ENCODE peak calls at places on chromosome 11, in four cellular contexts. O, S, N and R are unnamed samples.

GRCh38 chr11:82810738-82811137 is 77.1 kb upstream of the FAM181B start:
- DNase-seq in N (no peak), S (no peak), O (no peak), R (no peak)

GRCh38 chr11:115317428-115318185 is 186.6 kb downstream of the CADM1 start:
- DNase-seq in N (no peak), O (no peak), S (no peak), R (no peak)

GRCh38 chr11:44464741-44465140 is 100.7 kb upstream of the CD82 start:
- DNase-seq in O (no peak), S (no peak), N (no peak), R (no peak)

GRCh38 chr11:131465746-131466145 is 95.3 kb downstream of the NTM start:
- DNase-seq in N (no peak), S (no peak), O (no peak), R (no peak)

GRCh38 chr11:77407613-77408012 is 66.3 kb downstream of the PAK1 start:
- DNase-seq in S (no peak), O (peak; percentile 72), N (peak; percentile 52), R (peak; percentile 76)

GRCh38 chr11:120137187-120137610 is 714 bp downstream of the TRIM29 start:
- DNase-seq in N (no peak), O (no peak), S (peak; percentile 74), R (peak; percentile 72)

GRCh38 chr11:90614318-90614717 is 391.5 kb upstream of the CHORDC1 start:
- DNase-seq in S (no peak), N (no peak), O (no peak), R (no peak)

GRCh38 chr11:80146231-80146630 is 705.4 kb upstream of the TENM4 start:
- DNase-seq in N (no peak), S (no peak), O (no peak), R (no peak)

GRCh38 chr11:75931124-75931523 is 116.1 kb downstream of the UVRAG start:
- DNase-seq in N (no peak), O (no peak), S (no peak), R (no peak)

GRCh38 chr11:44618561-44619425 is 53.3 kb downstream of the CD82 start:
- DNase-seq in S (no peak), N (no peak), O (no peak), R (peak; percentile 74)

GRCh38 chr11:27347949-27348879 is 14.8 kb downstream of the CCDC34 start:
- DNase-seq in N (no peak), O (no peak), S (no peak), R (no peak)

GRCh38 chr11:59923813-59924212 is 14.4 kb upstream of the OOSP1 start:
- DNase-seq in O (no peak), S (no peak), N (no peak), R (no peak)

GRCh38 chr11:73366265-73366610 is 10.0 kb upstream of the RELT start:
- DNase-seq in O (no peak), N (no peak), S (no peak), R (no peak)

GRCh38 chr11:118939948-118940598 is 14.3 kb upstream of the BCL9L start:
- DNase-seq in S (peak; percentile 70), N (no peak), O (no peak), R (peak; percentile 66)

GRCh38 chr11:124676386-124676785 is 2.7 kb downstream of the SPA17 start:
- DNase-seq in N (no peak), O (no peak), S (no peak), R (peak; percentile 56)

GRCh38 chr11:126492331-126492730 is 136.8 kb downstream of the ST3GAL4 start:
- DNase-seq in S (no peak), O (no peak), N (no peak), R (no peak)

GRCh38 chr11:43674566-43674965 is 6.0 kb upstream of the HSD17B12 start:
- DNase-seq in O (no peak), S (no peak), N (no peak), R (no peak)

GRCh38 chr11:17743808-17744119 is 9.2 kb downstream of the KCNC1 start:
- DNase-seq in N (no peak), S (no peak), O (no peak), R (no peak)

GRCh38 chr11:102396708-102397563 is 49.9 kb downstream of the BIRC2 start:
- DNase-seq in S (no peak), N (no peak), O (no peak), R (no peak)

GRCh38 chr11:109960831-109961230 is 132.4 kb upstream of the ZC3H12C start:
- DNase-seq in N (peak; percentile 58), S (peak; percentile 44), O (peak; percentile 79), R (peak; percentile 68)

GRCh38 chr11:76244311-76245061 is 38.2 kb upstream of the WNT11 start:
- DNase-seq in O (no peak), N (peak; percentile 9), S (no peak), R (no peak)

GRCh38 chr11:62124186-62125113 is 639 bp downstream of the INCENP start:
- DNase-seq in O (no peak), S (no peak), N (peak; percentile 40), R (peak; percentile 78)

GRCh38 chr11:34308049-34308692 is 49.6 kb downstream of the ABTB2 start:
- DNase-seq in O (no peak), N (no peak), S (no peak), R (no peak)

GRCh38 chr11:75279273-75279672 is 38.7 kb downstream of the TPBGL start:
- DNase-seq in O (no peak), N (no peak), S (no peak), R (peak; percentile 20)

GRCh38 chr11:100672483-100673038 is 14.5 kb upstream of the ARHGAP42 start:
- DNase-seq in N (no peak), O (no peak), S (no peak), R (no peak)

GRCh38 chr11:116840224-116840745 is 2.9 kb upstream of the APOA1 start:
- DNase-seq in O (no peak), N (no peak), S (no peak), R (no peak)

GRCh38 chr11:68659158-68659921 is 25.0 kb upstream of the GAL start:
- DNase-seq in N (peak; percentile 74), O (no peak), S (peak; percentile 57), R (peak; percentile 68)

GRCh38 chr11:57514538-57515331 is 767 bp downstream of the SLC43A1 start:
- DNase-seq in S (peak; percentile 90), O (peak; percentile 87), N (peak; percentile 60), R (peak; percentile 89)

GRCh38 chr11:115929618-115930129 is 425.5 kb upstream of the CADM1 start:
- DNase-seq in O (no peak), S (no peak), N (no peak), R (no peak)

GRCh38 chr11:87039371-87039770 is 1.6 kb downstream of the TMEM135 start:
- DNase-seq in N (no peak), O (no peak), S (no peak), R (peak; percentile 59)

GRCh38 chr11:73204711-73205121 is 13.4 kb upstream of the P2RY2 start:
- DNase-seq in S (peak; percentile 90), O (no peak), N (no peak), R (no peak)

GRCh38 chr11:128415539-128415938 is 171.8 kb downstream of the ETS1 start:
- DNase-seq in N (no peak), S (no peak), O (no peak), R (no peak)

GRCh38 chr11:128409476-128409875 is 177.9 kb downstream of the ETS1 start:
- DNase-seq in O (no peak), N (no peak), S (no peak), R (no peak)

GRCh38 chr11:128411812-128412211 is 175.5 kb downstream of the ETS1 start:
- DNase-seq in O (no peak), S (no peak), N (no peak), R (no peak)

GRCh38 chr11:128411149-128411548 is 176.2 kb downstream of the ETS1 start:
- DNase-seq in N (no peak), S (no peak), O (no peak), R (no peak)

DNA sequence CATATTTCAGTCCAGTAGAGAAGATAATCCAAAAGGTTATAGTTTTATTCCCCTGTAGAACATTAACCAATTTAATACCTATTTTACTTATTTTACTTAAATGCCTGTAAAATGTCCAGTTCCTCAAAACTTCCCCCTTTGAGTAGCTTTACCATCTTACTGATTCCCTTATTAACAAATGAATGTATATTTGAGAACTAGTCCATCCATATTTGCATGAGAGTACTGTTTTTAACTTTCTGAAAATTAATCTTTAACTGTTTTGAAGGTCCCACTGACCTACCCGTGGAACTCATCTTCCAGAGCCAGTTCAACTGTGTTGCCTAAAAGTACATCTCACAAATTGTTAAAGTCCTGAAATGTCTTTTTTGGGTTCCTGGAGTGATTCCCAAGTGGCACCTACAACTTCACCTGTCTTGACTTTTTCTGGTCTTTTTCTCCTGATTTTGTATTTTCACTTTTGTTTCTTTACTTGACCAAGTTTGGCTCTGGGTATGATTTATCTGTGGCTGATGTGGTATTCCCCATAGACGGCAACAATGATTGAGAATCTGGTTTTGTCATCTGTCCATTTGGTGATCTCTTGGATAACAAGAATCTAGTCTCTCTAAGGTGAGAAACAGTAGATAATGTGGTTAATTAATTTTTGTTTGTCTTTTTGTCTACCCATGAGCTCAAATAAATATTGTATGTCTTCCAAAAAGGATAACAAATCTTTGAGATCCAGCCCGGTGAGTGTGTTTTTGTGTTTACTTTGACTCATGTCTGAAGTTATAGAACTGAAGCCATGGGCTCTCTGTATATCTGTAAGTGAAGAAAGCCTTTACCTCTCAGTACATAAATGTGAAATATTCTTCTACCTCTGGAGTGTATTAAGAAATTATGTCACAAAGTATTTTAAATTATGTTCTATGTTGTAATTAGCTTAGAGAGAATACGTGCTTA is 174.2 kb downstream of the ETS1 start:
- DNase-seq in S (no peak), O (no peak), N (no peak), R (no peak)
- H3K27ac ChIP-seq in S (no peak overlapping the region), O (no peak overlapping the region), N (no peak overlapping the region), R (no peak overlapping the region)

DNA sequence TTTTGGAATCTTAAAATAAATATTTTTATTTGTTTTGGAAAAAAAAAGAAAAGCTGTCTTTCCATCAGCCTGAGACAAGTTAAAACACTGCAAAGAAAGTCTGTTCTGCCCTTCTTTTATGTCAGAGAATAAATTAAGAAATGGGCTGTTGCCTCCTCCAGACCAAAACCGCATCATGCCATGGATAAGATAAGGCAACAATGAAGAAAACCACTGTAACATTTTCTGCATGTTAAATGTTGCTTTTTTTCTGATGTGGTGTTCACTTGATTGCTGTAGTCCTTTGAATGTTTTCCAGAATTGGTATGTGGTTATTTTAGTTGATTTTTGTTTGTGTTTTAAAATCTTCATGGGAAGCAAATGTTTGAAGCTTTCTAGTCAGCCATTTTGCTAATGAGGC is 319.2 kb upstream of the CNTN5 start:
- DNase-seq in O (no peak), N (no peak), S (no peak), R (no peak)
- H3K4me3 ChIP-seq in O (no peak overlapping the region), N (no peak overlapping the region), S (no peak overlapping the region), R (no peak overlapping the region)

DNA sequence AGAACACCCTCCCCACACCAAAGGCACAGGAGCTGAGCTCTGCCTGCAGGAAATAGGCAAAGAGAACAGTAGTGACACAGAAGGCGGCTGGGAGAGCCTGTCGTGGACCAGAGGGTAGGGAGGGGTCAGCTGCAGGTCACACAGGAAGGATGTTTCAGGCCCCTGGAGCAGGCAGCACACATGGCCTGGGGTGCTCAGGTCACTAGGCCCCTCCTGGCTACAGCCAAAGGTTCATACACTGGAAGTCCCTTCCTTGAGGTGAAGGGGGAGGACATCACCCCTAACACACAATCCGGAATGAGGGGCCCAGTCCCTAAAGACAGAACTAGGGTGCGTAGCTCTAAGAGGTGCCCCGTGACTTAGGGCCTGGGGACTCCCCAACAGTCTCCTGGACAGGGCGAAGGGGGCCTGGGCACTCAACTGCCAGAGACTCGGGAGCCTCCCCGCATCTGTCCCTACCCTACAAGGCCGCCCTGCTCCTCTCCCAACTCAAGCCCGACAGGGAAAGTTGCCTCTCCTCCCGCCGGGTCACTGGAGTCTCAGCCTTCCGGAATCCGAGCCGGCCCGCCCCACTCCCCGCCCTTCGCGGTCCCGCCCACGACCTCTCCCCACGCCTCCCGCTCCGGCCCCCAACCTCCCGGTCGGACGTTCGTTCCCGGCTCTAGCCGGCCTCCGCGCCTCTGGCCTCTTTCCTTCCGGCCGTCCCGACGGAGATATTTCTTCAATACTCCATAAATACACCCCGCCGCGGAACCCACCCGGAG is at the start of gene CYB5R2:
- DNase-seq in N (peak; percentile 75), O (peak; percentile 81), S (peak; percentile 91), R (peak; percentile 94)
- H3K27ac ChIP-seq in N (no peak within 1 kb of the TSS), O (no peak within 1 kb of the TSS), S (no peak within 1 kb of the TSS), R (no peak within 1 kb of the TSS)

GRCh38 chr11:63614136-63614664 is at the start of gene PLAAT3:
- DNase-seq in O (peak; percentile 76), N (peak; percentile 80), S (peak; percentile 94), R (peak; percentile 91)
- H3K4me3 ChIP-seq in O (peak within 1 kb of the TSS; percentile 50), N (peak within 1 kb of the TSS; percentile 90), S (peak within 1 kb of the TSS; percentile 81), R (peak within 1 kb of the TSS; percentile 95)